ENCODE peak calls at places on chromosomes 5 and 9, in four cellular contexts. Z, P, D and F are unnamed samples.

GRCh38 chr5:115986358-115986757 is 24.1 kb downstream of the LVRN start:
- DNase-seq in P (no peak), Z (no peak), D (no peak), F (no peak)

GRCh38 chr5:59124983-59125960 is 542.4 kb downstream of the RAB3C start:
- DNase-seq in Z (no peak), D (no peak), P (peak), F (no peak)

GRCh38 chr9:98766548-98766947 is 29.8 kb downstream of the ANKS6 start:
- DNase-seq in P (no peak), Z (no peak), D (no peak), F (no peak)

GRCh38 chr9:95286151-95286550 is 31.4 kb downstream of the FANCC start:
- DNase-seq in D (no peak), P (no peak), Z (no peak), F (no peak)

GRCh38 chr9:112273826-112274225 is 59.6 kb downstream of the PTBP3 start:
- DNase-seq in Z (no peak), P (no peak), D (no peak), F (no peak)

GRCh38 chr9:79667716-79668458 is 96.1 kb downstream of the TLE4 start:
- DNase-seq in P (no peak), D (no peak), Z (no peak), F (no peak)

GRCh38 chr5:174533127-174533453 is 191.3 kb upstream of the MSX2 start:
- DNase-seq in P (no peak), D (no peak), Z (no peak), F (no peak)

GRCh38 chr9:120710110-120710981 is 3.9 kb downstream of the MEGF9 start:
- DNase-seq in D (no peak), P (peak), Z (no peak), F (peak)

GRCh38 chr5:24188196-24188595 is 456.6 kb downstream of the CDH10 start:
- DNase-seq in P (no peak), Z (no peak), D (no peak), F (no peak)

GRCh38 chr5:29085142-29085541 is 2046.8 kb upstream of the CDH9 start:
- DNase-seq in Z (peak), D (no peak), P (no peak), F (no peak)

GRCh38 chr9:129933709-129934586 is 98.7 kb downstream of the USP20 start:
- DNase-seq in Z (no peak), D (no peak), P (no peak), F (no peak)

GRCh38 chr9:108550111-108550510 is 305.7 kb downstream of the ACTL7B start:
- DNase-seq in Z (no peak), P (no peak), D (no peak), F (no peak)

GRCh38 chr5:9507974-9508373 is 37.9 kb downstream of the SEMA5A start:
- DNase-seq in D (no peak), P (no peak), Z (peak), F (no peak)

GRCh38 chr9:4226331-4227250 is 73.3 kb downstream of the GLIS3 start:
- DNase-seq in P (peak), Z (no peak), D (no peak), F (no peak)

GRCh38 chr9:132732326-132732725 is 62.1 kb downstream of the GTF3C4 start:
- DNase-seq in Z (no peak), D (no peak), P (no peak), F (no peak)

GRCh38 chr5:75588666-75589065 is 22.6 kb upstream of the ANKDD1B start:
- DNase-seq in Z (no peak), P (peak), D (no peak), F (no peak)

GRCh38 chr9:100087218-100087617 is 11.6 kb downstream of the ERP44 start:
- DNase-seq in P (no peak), Z (no peak), D (no peak), F (no peak)

GRCh38 chr5:37876245-37876644 is 36.4 kb upstream of the GDNF start:
- DNase-seq in D (no peak), Z (no peak), P (no peak), F (no peak)

GRCh38 chr9:129348890-129349570 is 171.0 kb upstream of the IER5L start:
- DNase-seq in P (peak), D (no peak), Z (no peak), F (no peak)

GRCh38 chr9:129885018-129885669 is 49.9 kb downstream of the USP20 start:
- DNase-seq in D (peak), P (peak), Z (no peak), F (no peak)

GRCh38 chr9:4143951-4144717 is 155.7 kb downstream of the GLIS3 start:
- DNase-seq in D (no peak), P (peak), Z (peak), F (peak)

GRCh38 chr5:32014345-32014744 is 159.8 kb downstream of the GOLPH3 start:
- DNase-seq in D (peak), P (no peak), Z (no peak), F (no peak)

GRCh38 chr9:129080312-129080607 is 651 bp upstream of the DOLPP1 start:
- DNase-seq in D (no peak), P (no peak), Z (no peak), F (no peak)

GRCh38 chr9:129489838-129490582 is 130.9 kb downstream of the C9orf50 start:
- DNase-seq in Z (no peak), P (no peak), D (peak), F (no peak)

GRCh38 chr9:99466787-99467186 is 244.7 kb downstream of the SEC61B start:
- DNase-seq in D (no peak), Z (no peak), P (no peak), F (no peak)

GRCh38 chr5:54883374-54884194 is 101.8 kb downstream of the ESM1 start:
- DNase-seq in P (peak), Z (peak), D (peak), F (peak)

GRCh38 chr9:7233516-7233915 is 475.7 kb downstream of the KDM4C start:
- DNase-seq in Z (no peak), P (no peak), D (no peak), F (no peak)

GRCh38 chr9:7237473-7238243 is 479.9 kb downstream of the KDM4C start:
- DNase-seq in D (no peak), Z (no peak), P (no peak), F (no peak)

GRCh38 chr9:7238244-7238637 is 480.5 kb downstream of the KDM4C start:
- DNase-seq in Z (no peak), D (no peak), P (no peak), F (no peak)

GRCh38 chr9:7236186-7236585 is 478.4 kb downstream of the KDM4C start:
- DNase-seq in D (no peak), Z (no peak), P (no peak), F (no peak)

DNA sequence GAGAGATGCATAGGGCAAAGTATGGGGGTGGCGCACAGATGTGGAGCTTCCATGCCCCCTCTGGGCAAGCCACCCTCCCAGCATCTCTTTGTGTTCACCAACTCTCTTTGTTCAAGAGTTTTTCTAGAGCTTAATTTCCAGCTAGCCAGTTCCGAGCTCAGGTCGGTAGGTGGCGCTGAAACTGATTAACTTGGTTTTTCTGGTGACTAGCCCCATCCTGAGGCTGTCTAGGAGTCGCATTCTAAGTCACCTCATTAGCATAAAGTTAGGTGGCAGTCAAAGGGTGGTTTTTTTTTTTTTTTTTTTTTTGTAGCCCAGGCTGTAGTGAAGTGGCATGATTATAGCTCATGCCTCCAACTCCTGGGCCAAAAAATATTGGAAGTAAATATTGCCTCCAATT is 476.4 kb downstream of the KDM4C start:
- DNase-seq in D (no peak), Z (peak), P (peak), F (no peak)
- TF ChIP-seq CTCF in D (no peak), Z (peak), P (peak), F (peak)

DNA sequence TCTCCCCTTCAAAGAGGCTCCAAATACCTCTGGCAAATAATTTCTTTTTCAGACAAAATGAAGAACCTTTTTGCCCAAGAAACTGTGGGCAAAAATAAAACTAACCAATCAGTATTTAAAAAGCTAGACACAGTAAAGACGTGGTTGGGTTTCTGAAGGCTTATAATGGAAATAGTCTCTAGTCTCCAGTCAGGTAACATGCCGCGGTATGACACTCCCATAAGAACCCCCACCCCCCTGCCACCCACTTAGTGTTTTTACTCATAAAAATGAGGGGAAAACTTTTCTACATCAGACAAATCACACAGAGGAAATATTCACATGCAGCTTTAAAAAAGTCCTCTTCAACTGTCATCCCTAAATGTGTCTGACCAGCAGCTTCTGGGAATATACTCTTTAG is 105.3 kb downstream of the THBS4 start:
- DNase-seq in Z (no peak), P (no peak), D (no peak), F (no peak)
- H3K27ac ChIP-seq in Z (peak), P (peak), D (peak), F (no peak)

DNA sequence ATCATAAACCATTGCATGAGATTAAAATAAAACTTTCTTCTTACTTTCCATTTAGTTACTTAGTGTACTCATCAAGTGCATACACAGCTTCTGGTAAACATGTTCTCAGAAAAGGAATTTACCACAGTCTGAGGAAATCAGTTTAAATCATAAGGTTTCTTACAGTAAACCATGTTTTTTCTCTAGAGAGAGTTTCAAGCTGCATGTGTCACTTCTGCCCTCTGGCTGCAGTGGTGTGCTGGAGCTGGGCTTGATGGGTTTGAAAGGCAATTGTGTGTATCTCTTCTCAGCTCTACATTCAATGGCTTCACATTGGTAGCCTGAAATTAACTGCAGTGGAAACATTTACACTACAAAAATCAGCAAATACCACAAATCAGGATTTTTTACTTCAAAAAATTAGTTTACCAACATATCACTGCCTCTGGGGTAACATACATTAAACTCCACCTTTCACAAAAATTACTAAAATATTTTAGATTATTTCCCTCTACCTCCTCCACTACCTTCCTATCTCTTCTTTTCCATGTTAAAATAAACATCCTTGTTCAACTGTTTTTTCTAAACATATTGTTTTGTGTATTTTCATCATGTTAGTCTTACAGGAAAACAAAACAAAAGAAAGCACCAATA is 414.3 kb downstream of the ANXA1 start:
- DNase-seq in Z (peak), D (no peak), P (peak), F (no peak)
- TF ChIP-seq CTCF in Z (peak), D (no peak), P (peak), F (no peak)

GRCh38 chr5:131824631-131825030 is 27.8 kb upstream of the FNIP1 start:
- DNase-seq in D (no peak), Z (no peak), P (no peak), F (no peak)
- H3K27ac ChIP-seq in D (no peak), Z (no peak), P (no peak), F (no peak)

GRCh38 chr5:35229076-35230042 is 928 bp downstream of the PRLR start:
- DNase-seq in P (peak), D (no peak), Z (peak), F (peak)
- TF ChIP-seq CTCF in P (peak), D (no peak), Z (peak), F (no peak)

DNA sequence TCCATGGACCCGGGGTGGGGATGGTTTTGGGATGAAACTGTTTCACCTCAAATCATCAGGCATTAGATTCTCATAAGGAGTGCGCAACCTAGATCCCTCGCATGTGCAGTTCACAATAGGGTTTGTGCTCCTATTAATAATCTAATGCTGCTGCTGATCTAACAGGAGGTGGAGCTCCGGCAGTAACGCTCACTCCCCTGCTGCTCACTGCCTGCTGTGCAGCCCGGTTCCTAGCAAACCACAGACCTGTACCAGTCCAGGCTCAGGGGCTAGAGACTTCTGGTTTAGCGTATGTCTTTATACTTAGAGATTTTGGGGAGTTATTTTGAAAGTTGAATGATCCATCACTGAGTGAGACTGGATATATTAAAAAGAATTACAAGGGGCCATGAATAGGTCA is 50.2 kb downstream of the RICTOR start:
- DNase-seq in Z (no peak), P (peak), D (no peak), F (no peak)
- H3K27ac ChIP-seq in Z (no peak), P (no peak), D (no peak), F (no peak)

DNA sequence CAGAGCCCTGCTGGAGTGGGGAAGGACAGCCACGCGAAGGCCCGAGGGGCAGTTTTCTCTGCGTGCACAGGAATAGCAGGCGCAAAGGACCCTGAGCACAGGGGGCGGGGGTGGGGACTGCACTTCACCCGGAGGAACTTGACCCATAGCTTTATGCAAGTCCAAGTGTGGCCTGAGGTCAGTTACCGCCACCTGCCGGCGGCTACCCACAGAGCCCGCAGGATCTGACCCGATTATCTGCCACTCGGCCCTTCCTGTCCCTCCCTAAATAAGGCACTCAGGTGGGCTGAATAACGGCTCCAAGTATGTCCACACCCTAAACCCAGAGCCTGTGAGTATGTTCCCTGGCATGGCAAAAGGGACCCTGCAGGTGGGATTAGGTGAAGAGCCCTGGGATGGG is 65.4 kb upstream of the FCN1 start:
- DNase-seq in D (peak), Z (no peak), P (peak), F (no peak)
- TF ChIP-seq CTCF in D (no peak), Z (peak), P (peak), F (no peak)